ENCODE peak calls at places on chromosomes 6 and 20, in seven cellular contexts. J is right lobe of liver, C is heart right ventricle, G is esophagus squamous epithelium, K is Karpas-422, R is osteoblast, M is upper lobe of right lung. Y is an unnamed sample. For H3K4me1, the result is how much of the 10 kb centered on the place peaks cover.

GRCh38 chr6:166203003-166203640 is 35.5 kb upstream of the TBXT start:
- DNase-seq in J (no peak), C (no peak), G (no peak), K (peak), R (peak), M (no peak), Y (no peak)

GRCh38 chr6:129866256-129866655 is 5.1 kb upstream of the TMEM244 start:
- DNase-seq in J (no peak), C (no peak), G (no peak), K (no peak), R (no peak), M (no peak), Y (no peak)

GRCh38 chr6:128005009-128005408 is 104.2 kb upstream of the THEMIS start:
- DNase-seq in J (peak), C (no peak), G (no peak), K (no peak), R (no peak), M (no peak), Y (no peak)

GRCh38 chr20:52031574-52032303 is 159.8 kb downstream of the ZFP64 start:
- DNase-seq in J (no peak), C (no peak), G (no peak), K (no peak), R (peak), M (no peak), Y (no peak)

GRCh38 chr20:8647868-8648495 is 420.9 kb upstream of the PLCB4 start:
- DNase-seq in J (no peak), C (peak), G (no peak), K (no peak), R (no peak), M (no peak), Y (no peak)

GRCh38 chr20:42340358-42340757 is 722.2 kb upstream of the CHD6 start:
- DNase-seq in J (no peak), C (no peak), G (no peak), K (no peak), R (no peak), M (no peak), Y (no peak)

GRCh38 chr6:163667372-163668060 is 253.0 kb downstream of the QKI start:
- DNase-seq in J (no peak), C (peak), G (no peak), K (peak), R (no peak), M (no peak), Y (no peak)

GRCh38 chr20:24917797-24918578 is 31.1 kb upstream of the CST7 start:
- DNase-seq in J (peak), C (peak), G (no peak), K (peak), R (peak), M (peak), Y (peak)

GRCh38 chr6:159074120-159074684 is 29.4 kb upstream of the TAGAP start:
- DNase-seq in J (no peak), C (no peak), G (no peak), K (peak), R (no peak), M (no peak), Y (no peak)

GRCh38 chr6:85516168-85516567 is 66.3 kb downstream of the NT5E start:
- DNase-seq in J (no peak), C (no peak), G (no peak), K (no peak), R (peak), M (no peak), Y (no peak)

GRCh38 chr6:127844529-127844928 is 56.3 kb downstream of the THEMIS start:
- DNase-seq in J (no peak), C (no peak), G (no peak), K (no peak), R (no peak), M (no peak), Y (no peak)

GRCh38 chr6:39342692-39343460 is 20.4 kb upstream of the KCNK16 start:
- DNase-seq in J (no peak), C (no peak), G (no peak), K (no peak), R (peak), M (no peak), Y (no peak)

GRCh38 chr6:54194067-54194466 is 82.8 kb downstream of the MLIP start:
- DNase-seq in J (no peak), C (no peak), G (no peak), K (no peak), R (no peak), M (no peak), Y (no peak)

GRCh38 chr6:10381133-10381829 is 33.6 kb downstream of the TFAP2A start:
- DNase-seq in J (no peak), C (no peak), G (no peak), K (no peak), R (no peak), M (no peak), Y (no peak)

GRCh38 chr20:33773412-33774089 is 37.6 kb upstream of the CHMP4B start:
- DNase-seq in J (no peak), C (no peak), G (no peak), K (no peak), R (no peak), M (no peak), Y (no peak)

GRCh38 chr6:120202878-120203277 is 853.3 kb upstream of the MAN1A1 start:
- DNase-seq in J (no peak), C (no peak), G (no peak), K (no peak), R (no peak), M (no peak), Y (no peak)

GRCh38 chr6:151059612-151060095 is 180.1 kb upstream of the AKAP12 start:
- DNase-seq in J (no peak), C (no peak), G (no peak), K (no peak), R (no peak), M (no peak), Y (no peak)

GRCh38 chr6:140027239-140027638 is 652.8 kb upstream of the CITED2 start:
- DNase-seq in J (no peak), C (no peak), G (no peak), K (no peak), R (no peak), M (no peak), Y (no peak)

GRCh38 chr20:52105573-52106422 is 85.8 kb downstream of the ZFP64 start:
- DNase-seq in J (no peak), C (no peak), G (no peak), K (no peak), R (peak), M (no peak), Y (no peak)

GRCh38 chr6:157997893-157998608 is 16.4 kb downstream of the SYNJ2 start:
- DNase-seq in J (peak), C (no peak), G (no peak), K (no peak), R (no peak), M (no peak), Y (no peak)
- H3K4me1 ChIP-seq in J (under half), C (half or more), G (under half), K (under half), R (under half), M (under half), Y (under half)

GRCh38 chr6:133359760-133360159 is 118.6 kb downstream of the EYA4 start:
- DNase-seq in J (no peak), C (no peak), G (no peak), K (no peak), R (no peak), M (no peak), Y (no peak)
- H3K4me3 ChIP-seq in J (no peak), C (no peak), G (no peak), K (no peak), R (no peak), M (no peak), Y (no peak)

GRCh38 chr20:38190936-38191371 is 25.9 kb upstream of the TGM2 start:
- DNase-seq in J (no peak), C (no peak), G (no peak), K (no peak), R (no peak), M (no peak), Y (peak)
- H3K27ac ChIP-seq in J (no peak), C (no peak), G (peak), K (no peak), R (no peak), M (peak), Y (peak)

GRCh38 chr6:170293411-170293844 is 2.5 kb upstream of the DLL1 start:
- DNase-seq in J (no peak), C (no peak), G (no peak), K (no peak), R (peak), M (no peak), Y (no peak)

GRCh38 chr6:170292778-170293164 is 1.9 kb upstream of the DLL1 start:
- DNase-seq in J (no peak), C (no peak), G (no peak), K (no peak), R (peak), M (no peak), Y (no peak)

GRCh38 chr6:170290306-170291128 is at the start of gene DLL1:
- DNase-seq in J (peak), C (peak), G (no peak), K (peak), R (peak), M (no peak), Y (no peak)

GRCh38 chr6:170291271-170292110 is 613 bp upstream of the DLL1 start:
- DNase-seq in J (peak), C (peak), G (no peak), K (no peak), R (peak), M (peak), Y (peak)

DNA sequence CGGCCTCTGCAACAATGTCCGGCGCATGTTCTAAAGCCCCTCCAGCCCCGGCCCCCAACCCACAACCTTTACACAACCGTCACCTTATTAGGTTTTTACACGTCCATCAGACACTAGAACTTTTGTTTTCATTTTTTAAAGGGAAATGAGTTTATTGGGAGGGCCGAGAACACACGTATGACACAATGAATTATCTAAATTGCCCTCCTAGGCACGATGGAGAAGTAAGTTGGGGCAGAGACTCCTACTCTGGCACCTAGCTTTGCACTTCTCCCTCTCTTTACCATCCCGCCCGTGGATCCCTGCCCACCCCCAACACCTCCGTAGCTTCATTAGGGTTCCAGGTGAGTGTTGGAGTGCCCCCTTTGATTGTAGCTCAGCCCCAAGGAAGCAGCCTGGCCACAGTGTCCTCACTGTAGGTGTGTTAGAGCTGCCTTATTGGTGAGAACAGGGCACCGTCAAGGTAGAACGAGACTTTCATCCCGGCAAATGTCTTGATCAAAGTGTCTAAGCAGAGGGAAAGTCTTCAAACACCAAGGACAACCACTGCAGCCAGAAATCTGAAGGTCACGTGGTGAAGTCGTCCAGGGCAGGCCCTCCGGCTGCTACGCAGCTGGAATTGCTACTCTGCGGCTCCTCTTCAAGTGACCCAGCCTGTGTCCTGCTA is 1.4 kb upstream of the DLL1 start:
- DNase-seq in J (no peak), C (no peak), G (no peak), K (no peak), R (peak), M (no peak), Y (no peak)
- H3K4me1 ChIP-seq in J (under half), C (half or more), G (under half), K (under half), R (under half), M (half or more), Y (half or more)

DNA sequence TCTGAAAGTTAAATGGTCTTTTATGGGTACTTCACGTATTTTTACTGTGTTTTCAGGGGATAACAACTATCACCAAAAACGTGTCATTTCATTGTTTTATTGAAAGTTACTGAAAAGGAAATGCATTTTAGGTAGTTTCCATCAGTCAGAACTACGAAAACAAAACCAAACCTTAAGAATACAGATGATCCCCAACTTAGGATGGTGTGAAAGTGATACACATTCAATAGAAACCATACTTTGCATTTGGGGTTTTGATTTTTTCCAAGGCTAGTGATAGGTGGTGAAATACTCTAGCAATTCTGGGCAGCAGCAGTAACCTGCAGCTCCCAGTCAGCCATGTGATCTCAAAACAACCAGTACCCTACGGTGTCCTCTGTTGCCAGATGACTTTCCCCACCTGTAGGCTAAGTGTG is 25.9 kb upstream of the EFHC1 start:
- DNase-seq in J (no peak), C (no peak), G (no peak), K (no peak), R (no peak), M (no peak), Y (no peak)
- H3K4me3 ChIP-seq in J (no peak), C (no peak), G (no peak), K (no peak), R (no peak), M (no peak), Y (no peak)

DNA sequence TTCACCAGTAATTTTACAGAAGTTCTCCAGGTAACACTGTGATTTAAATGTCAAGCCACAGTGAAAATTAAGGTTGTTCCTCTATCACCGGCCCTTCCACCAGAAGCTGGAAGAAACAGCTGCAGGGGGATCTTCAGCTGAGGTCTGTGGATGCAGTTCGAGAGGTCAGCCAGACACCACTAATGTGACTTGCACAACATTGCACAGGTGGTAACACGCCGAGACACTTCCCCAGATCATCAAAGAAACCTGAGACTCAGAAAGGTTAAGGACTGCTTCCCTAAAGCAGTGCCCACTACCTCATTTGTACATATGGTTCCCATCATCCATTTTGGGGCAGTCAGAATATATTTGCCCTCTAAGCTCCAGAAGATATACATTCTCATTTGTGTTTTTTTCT is 8.1 kb upstream of the SERPINB9 start:
- DNase-seq in J (no peak), C (no peak), G (no peak), K (peak), R (no peak), M (no peak), Y (no peak)
- H3K27ac ChIP-seq in J (no peak), C (no peak), G (no peak), K (peak), R (no peak), M (no peak), Y (no peak)